ENCODE peak calls at places on chromosomes 7 and 10, in eight cellular contexts. C is lower leg skin, F is pancreas, M is ovary, I is fibroblast of mammary gland, E is cardiac fibroblast, Y is mammary epithelial cell, H is PC-3. X is an unnamed sample.

GRCh38 chr7:139095194-139095659 is 14.3 kb downstream of the ZC3HAV1 start:
- DNase-seq in M (no peak), H (no peak), F (no peak), E (peak), C (no peak), Y (no peak), I (no peak), X (peak)

GRCh38 chr7:87354749-87355148 is 9.3 kb downstream of the CROT start:
- DNase-seq in Y (peak), C (no peak), F (no peak), I (peak), H (peak), E (peak), M (no peak), X (peak)

GRCh38 chr7:80505900-80506500 is 5.9 kb downstream of the GNAT3 start:
- DNase-seq in M (no peak), Y (no peak), H (peak), E (no peak), I (no peak), F (no peak), C (no peak), X (no peak)

GRCh38 chr7:50339990-50340500 is 35.5 kb downstream of the IKZF1 start:
- DNase-seq in M (no peak), C (no peak), H (no peak), I (no peak), E (no peak), Y (no peak), F (no peak), X (peak)

GRCh38 chr10:120700421-120700820 is 150.7 kb upstream of the WDR11 start:
- DNase-seq in C (no peak), I (no peak), F (no peak), E (no peak), H (no peak), M (no peak), Y (no peak), X (no peak)

GRCh38 chr7:104922187-104923009 is 91.6 kb upstream of the KMT2E start:
- DNase-seq in F (no peak), E (peak), I (peak), H (no peak), C (no peak), Y (no peak), M (no peak), X (no peak)

GRCh38 chr7:148204639-148205292 is 385.8 kb upstream of the C7orf33 start:
- DNase-seq in I (no peak), C (no peak), E (no peak), H (no peak), F (no peak), Y (no peak), M (no peak), X (no peak)

GRCh38 chr7:1040790-1041189 is 3.6 kb upstream of the GPR146 start:
- DNase-seq in E (peak), Y (no peak), C (no peak), H (no peak), I (peak), F (no peak), M (peak), X (no peak)

GRCh38 chr10:112984756-112985155 is 34.7 kb downstream of the TCF7L2 start:
- DNase-seq in F (no peak), I (no peak), E (no peak), M (no peak), C (no peak), H (no peak), Y (no peak), X (no peak)

GRCh38 chr10:69874464-69874863 is 72.8 kb downstream of the COL13A1 start:
- DNase-seq in H (peak), C (peak), I (peak), Y (peak), F (no peak), M (no peak), E (peak), X (no peak)

GRCh38 chr10:48896756-48897437 is 42.7 kb downstream of the LRRC18 start:
- DNase-seq in F (no peak), I (no peak), E (no peak), C (no peak), M (no peak), Y (no peak), H (peak), X (no peak)

GRCh38 chr7:22375359-22376048 is 18.6 kb upstream of the RAPGEF5 start:
- DNase-seq in H (no peak), M (no peak), F (no peak), E (peak), Y (peak), C (no peak), I (peak), X (no peak)

GRCh38 chr10:44860811-44861751 is 50.1 kb upstream of the TMEM72 start:
- DNase-seq in M (no peak), H (peak), F (no peak), E (peak), Y (no peak), C (peak), I (peak), X (no peak)

GRCh38 chr7:105652359-105652993 is 71.2 kb upstream of the EFCAB10 start:
- DNase-seq in F (peak), E (peak), H (peak), M (peak), Y (peak), I (peak), C (peak), X (peak)

GRCh38 chr10:5973069-5973468 is 4.3 kb downstream of the IL15RA start:
- DNase-seq in M (no peak), E (no peak), F (no peak), C (no peak), I (no peak), H (no peak), Y (no peak), X (no peak)

GRCh38 chr10:95847007-95847406 is 60.8 kb upstream of the CC2D2B start:
- DNase-seq in F (no peak), I (no peak), C (no peak), M (no peak), H (no peak), E (no peak), Y (no peak), X (no peak)

GRCh38 chr7:83882551-83882950 is 233.6 kb upstream of the SEMA3E start:
- DNase-seq in F (no peak), I (no peak), H (no peak), Y (peak), C (no peak), E (peak), M (no peak), X (no peak)

GRCh38 chr7:14740606-14741005 is 161.9 kb downstream of the DGKB start:
- DNase-seq in I (no peak), M (no peak), H (no peak), F (no peak), E (no peak), C (no peak), Y (no peak), X (no peak)

GRCh38 chr10:86074294-86074693 is 292.3 kb downstream of the GRID1 start:
- DNase-seq in F (no peak), E (no peak), I (no peak), Y (no peak), H (no peak), M (no peak), C (peak), X (no peak)

GRCh38 chr7:32070406-32071360 is at the start of gene PDE1C:
- DNase-seq in C (no peak), I (no peak), F (no peak), E (no peak), H (no peak), Y (peak), M (no peak), X (no peak)

GRCh38 chr10:92222603-92223275 is 68.1 kb downstream of the CPEB3 start:
- DNase-seq in I (peak), H (peak), E (peak), C (no peak), Y (peak), M (no peak), F (no peak), X (no peak)

GRCh38 chr7:35232994-35233393 is 20.9 kb downstream of the TBX20 start:
- DNase-seq in M (no peak), C (no peak), F (no peak), H (no peak), I (no peak), E (no peak), Y (no peak), X (no peak)

GRCh38 chr7:13532028-13532753 is 457.3 kb downstream of the ETV1 start:
- DNase-seq in H (no peak), I (no peak), M (no peak), Y (no peak), E (no peak), F (no peak), C (no peak), X (no peak)

GRCh38 chr7:1169409-1170368 is 9.7 kb upstream of the ZFAND2A start:
- DNase-seq in Y (peak), H (peak), M (peak), F (peak), E (peak), I (peak), C (peak), X (peak)

GRCh38 chr10:12530017-12530416 is 180.7 kb downstream of the CAMK1D start:
- DNase-seq in M (peak), C (peak), F (no peak), E (no peak), H (no peak), Y (no peak), I (no peak), X (no peak)

GRCh38 chr10:116109481-116109880 is 163.5 kb downstream of the GFRA1 start:
- DNase-seq in E (no peak), F (no peak), M (no peak), H (no peak), Y (no peak), I (no peak), C (peak), X (no peak)

GRCh38 chr7:50304911-50305621 is 550 bp downstream of the IKZF1 start:
- DNase-seq in H (no peak), I (no peak), E (no peak), M (no peak), Y (no peak), C (no peak), F (no peak), X (peak)

GRCh38 chr7:155710035-155710434 is 65.6 kb downstream of the RBM33 start:
- DNase-seq in F (no peak), M (no peak), Y (no peak), H (no peak), C (no peak), I (no peak), E (no peak), X (no peak)

GRCh38 chr7:43752411-43752810 is 6.1 kb upstream of the BLVRA start:
- DNase-seq in I (no peak), E (no peak), Y (no peak), F (no peak), M (no peak), C (no peak), H (no peak), X (no peak)

DNA sequence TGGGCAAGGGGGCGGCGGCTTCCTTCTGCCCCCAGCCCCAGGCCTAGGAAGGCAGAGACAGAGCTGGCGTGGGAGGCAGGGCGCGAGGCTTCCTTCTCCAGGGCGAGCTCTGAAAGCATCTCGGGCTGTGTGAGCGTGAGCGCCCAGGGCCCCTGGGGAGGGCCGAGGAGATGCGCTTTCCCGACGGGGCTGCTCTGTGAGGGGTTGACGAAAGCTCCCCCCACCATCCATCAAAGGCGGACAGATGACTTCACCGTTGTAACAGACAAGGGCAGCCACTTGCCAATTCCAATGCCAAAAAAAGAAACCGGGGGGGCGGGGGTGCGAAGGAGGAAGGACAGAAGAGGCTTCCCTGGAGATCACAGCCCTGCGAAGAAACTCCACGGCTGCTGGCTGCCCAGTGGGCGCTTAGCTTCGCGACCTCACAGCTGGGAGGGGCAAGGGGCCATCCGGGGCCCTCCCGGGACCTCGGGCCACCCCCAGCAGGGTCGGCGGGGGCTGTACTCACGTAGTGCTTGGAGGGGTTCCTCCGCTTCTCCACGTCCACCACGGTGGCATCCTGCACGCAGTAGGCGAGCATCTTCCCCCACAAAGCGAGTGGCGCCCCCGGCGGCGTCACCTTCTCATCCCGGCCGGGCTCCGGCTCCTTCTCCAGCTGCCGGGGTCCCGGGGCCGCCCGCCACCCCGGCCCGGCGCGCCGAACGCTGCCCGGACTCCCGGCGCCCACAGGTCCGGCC is 521 bp downstream of the SH3PXD2A start:
- DNase-seq in H (no peak), C (peak), Y (no peak), M (peak), F (no peak), E (peak), I (peak), X (no peak)
- TF ChIP-seq CTCF in H (peak), C (no peak), Y (no peak), M (no peak), F (no peak), E (peak), I (peak), X (no peak)

DNA sequence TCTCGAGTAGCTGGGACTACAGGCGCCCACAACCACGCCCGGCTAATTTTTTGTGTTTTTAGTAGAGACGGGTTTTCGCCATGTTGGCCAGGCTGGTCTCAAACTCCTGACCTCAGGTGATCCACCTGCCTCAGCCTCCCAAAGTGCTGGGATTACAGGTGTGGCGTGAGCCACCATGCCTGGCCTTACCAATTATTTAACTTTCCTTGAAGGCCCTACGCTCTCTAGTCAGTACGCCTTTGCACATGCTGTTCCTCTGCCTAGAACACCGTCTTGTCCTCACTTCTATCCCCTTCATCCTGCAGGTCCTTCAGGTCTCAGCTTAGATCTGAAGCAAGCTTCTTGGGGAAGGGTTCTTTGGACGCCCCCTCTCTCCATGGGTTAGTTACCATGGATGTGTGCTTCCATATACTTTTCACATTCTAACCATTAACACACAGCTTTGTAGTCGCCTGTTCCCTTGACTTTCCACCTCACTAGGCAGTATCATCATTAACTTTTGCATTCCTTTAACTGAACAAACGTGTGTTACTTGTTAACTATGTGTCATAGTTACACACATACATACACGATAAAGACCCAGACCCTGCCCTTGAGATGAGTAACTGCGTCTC is 592 bp upstream of the ATP6V1F start:
- DNase-seq in E (no peak), Y (no peak), H (no peak), M (no peak), C (no peak), I (no peak), F (no peak), X (no peak)
- H3K4me3 ChIP-seq in E (peak), Y (peak), H (peak), M (peak), C (no peak), I (peak), F (no peak), X (peak)

DNA sequence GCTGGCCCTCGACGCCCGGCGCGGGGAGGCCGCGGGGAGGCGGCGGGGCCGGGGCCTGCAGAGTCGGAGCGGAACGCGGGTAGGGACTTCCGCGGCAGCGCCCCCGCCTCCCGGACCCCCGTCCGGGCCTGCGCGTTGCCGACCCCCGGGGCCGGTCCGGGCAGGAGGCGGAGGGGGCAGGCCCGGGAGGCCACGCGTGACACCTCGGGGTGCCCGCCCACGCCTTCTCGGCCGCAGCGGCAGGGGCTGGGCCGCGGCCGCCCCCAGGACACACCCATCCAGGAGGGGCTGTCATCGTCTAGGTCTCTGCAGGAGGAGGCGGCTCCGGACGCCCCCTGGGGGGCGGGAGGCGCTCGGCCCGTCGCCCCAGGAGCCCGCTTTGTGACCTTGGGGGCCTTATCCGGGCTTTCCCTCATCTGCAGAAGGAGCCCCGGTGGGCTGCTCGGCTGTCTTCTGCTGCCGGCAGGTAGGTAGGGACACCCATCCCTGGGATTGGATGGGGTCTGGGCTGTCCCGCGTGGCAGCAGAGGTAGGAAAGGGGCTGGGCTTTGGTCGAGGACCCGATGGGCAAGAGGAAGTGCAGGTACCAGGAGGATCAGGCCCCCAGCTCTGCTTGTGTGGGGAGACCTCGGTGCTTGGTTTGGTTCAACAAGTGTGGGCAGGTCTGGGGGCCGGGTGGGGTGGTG is 569 bp downstream of the ZNF316 start:
- DNase-seq in Y (no peak), I (peak), F (no peak), H (peak), C (no peak), M (no peak), E (no peak), X (peak)
- TF ChIP-seq CTCF in Y (no peak), I (no peak), F (no peak), H (peak), C (no peak), M (no peak), E (no peak), X (peak)

GRCh38 chr10:36354633-36355032 is 712.5 kb upstream of the FZD8 start:
- DNase-seq in I (no peak), E (no peak), Y (no peak), M (no peak), C (no peak), F (no peak), H (no peak), X (no peak)

GRCh38 chr10:36351159-36351558 is 709.1 kb upstream of the FZD8 start:
- DNase-seq in Y (no peak), F (no peak), M (no peak), I (no peak), C (no peak), E (no peak), H (no peak), X (no peak)

GRCh38 chr10:36345770-36346169 is 703.7 kb upstream of the FZD8 start:
- DNase-seq in H (peak), E (peak), M (no peak), C (no peak), F (no peak), I (peak), Y (no peak), X (no peak)

GRCh38 chr10:36344816-36345215 is 702.7 kb upstream of the FZD8 start:
- DNase-seq in M (no peak), C (no peak), E (no peak), F (no peak), I (no peak), H (no peak), Y (no peak), X (no peak)

DNA sequence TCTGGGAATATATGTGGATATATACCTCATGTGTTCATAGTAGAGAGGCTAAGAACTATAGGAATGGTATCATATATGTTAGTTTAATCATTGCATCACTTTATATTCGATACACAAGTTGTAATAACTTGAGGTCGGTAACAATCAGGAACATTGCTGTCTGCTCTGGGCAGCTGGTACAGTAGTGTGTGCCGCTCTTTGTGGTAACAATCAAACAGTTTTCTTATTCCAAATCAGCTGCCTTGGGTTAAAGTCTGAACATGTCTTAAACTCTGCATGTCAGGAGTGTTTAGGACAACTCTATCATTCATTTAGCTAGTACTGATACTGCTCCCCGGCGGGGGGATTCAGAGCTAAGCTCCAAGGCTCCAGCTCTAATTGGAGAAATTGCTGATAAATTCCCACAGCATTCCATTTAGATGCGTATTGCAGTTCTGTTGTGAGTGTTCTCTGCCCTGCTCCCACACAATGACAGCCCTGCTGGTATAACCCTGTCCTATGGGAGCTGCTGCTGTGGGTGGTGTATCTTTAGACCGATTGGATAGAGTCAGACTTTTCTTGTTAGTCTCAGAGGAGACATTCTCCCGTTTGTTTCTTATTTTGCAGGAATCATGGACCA is 707.5 kb upstream of the FZD8 start:
- DNase-seq in I (peak), Y (peak), F (no peak), E (peak), H (no peak), M (no peak), C (no peak), X (no peak)
- H3K4me3 ChIP-seq in I (no peak), Y (no peak), F (no peak), E (no peak), H (no peak), M (no peak), C (no peak), X (no peak)

DNA sequence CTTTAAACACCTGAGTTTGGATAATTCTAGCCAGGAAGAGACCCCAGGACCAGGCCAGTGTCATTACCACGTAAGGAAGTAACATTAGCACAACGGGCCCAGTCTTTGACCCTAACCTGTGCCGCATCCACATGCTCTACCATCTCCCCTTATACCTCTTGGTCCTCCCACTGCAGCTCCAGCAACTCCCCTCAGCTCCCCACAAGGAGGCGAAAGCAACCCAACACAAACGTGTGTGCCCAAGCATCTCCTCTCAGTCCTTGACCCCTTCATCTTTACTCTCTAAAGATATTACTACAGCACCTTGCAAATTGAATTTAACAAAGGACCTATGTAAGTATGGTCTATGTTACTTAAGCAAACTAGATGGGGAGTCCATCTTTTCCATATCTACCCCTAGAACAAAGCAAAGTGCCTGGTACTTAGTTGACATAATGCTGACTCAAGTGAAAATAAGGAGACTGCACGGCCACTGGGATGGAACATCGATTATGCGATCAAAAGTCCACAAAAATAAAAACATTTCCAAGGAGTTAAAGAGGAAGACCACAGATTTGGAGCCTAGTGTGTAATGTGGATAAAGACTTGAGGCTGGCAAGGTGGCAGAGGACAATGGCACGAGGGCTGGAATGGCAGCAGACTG is 147.7 kb downstream of the JAZF1 start:
- DNase-seq in M (no peak), I (no peak), E (no peak), C (no peak), H (no peak), Y (no peak), F (no peak), X (no peak)
- TF ChIP-seq CTCF in M (no peak), I (no peak), E (no peak), C (no peak), H (no peak), Y (no peak), F (no peak), X (no peak)